ENCODE peak calls at places on chromosome 13, in five cellular contexts. U, A, G, F and Q are unnamed samples.

GRCh38 chr13:77448689-77449088 is 86.8 kb upstream of the SCEL start:
- DNase-seq in U (no peak), A (no peak), G (no peak), F (no peak), Q (no peak)

GRCh38 chr13:77415253-77416127 is 88.6 kb upstream of the MYCBP2 start:
- DNase-seq in U (no peak), A (peak), G (no peak), F (no peak), Q (no peak)

GRCh38 chr13:95704510-95704909 is 27.6 kb downstream of the DNAJC3 start:
- DNase-seq in U (no peak), A (peak), G (no peak), F (peak), Q (no peak)

GRCh38 chr13:67229438-67230242 is 496 bp downstream of the PCDH9 start:
- DNase-seq in U (no peak), A (peak), G (no peak), F (peak), Q (no peak)

GRCh38 chr13:64924401-64924800 is 2305.7 kb downstream of the PCDH9 start:
- DNase-seq in U (no peak), A (no peak), G (no peak), F (no peak), Q (no peak)

GRCh38 chr13:21050288-21051197 is 10.8 kb downstream of the LATS2 start:
- DNase-seq in U (no peak), A (no peak), G (no peak), F (no peak), Q (no peak)

GRCh38 chr13:47437411-47437810 is 540.6 kb upstream of the HTR2A start:
- DNase-seq in U (no peak), A (no peak), G (no peak), F (no peak), Q (no peak)

GRCh38 chr13:24230428-24231072 is 70.0 kb downstream of the SPATA13 start:
- DNase-seq in U (no peak), A (no peak), G (no peak), F (no peak), Q (peak)

GRCh38 chr13:27921961-27922910 is 2.4 kb downstream of the PDX1 start:
- DNase-seq in U (peak), A (peak), G (no peak), F (no peak), Q (peak)

GRCh38 chr13:99366075-99366987 is 59.1 kb upstream of the GPR183 start:
- DNase-seq in U (no peak), A (no peak), G (no peak), F (no peak), Q (no peak)

GRCh38 chr13:75876371-75877050 is 240.4 kb downstream of the LMO7 start:
- DNase-seq in U (peak), A (peak), G (peak), F (peak), Q (peak)

GRCh38 chr13:112588490-112589297 is 741 bp upstream of the TUBGCP3 start:
- DNase-seq in U (peak), A (no peak), G (no peak), F (no peak), Q (no peak)

GRCh38 chr13:51416107-51416506 is 36.7 kb downstream of the INTS6 start:
- DNase-seq in U (no peak), A (no peak), G (no peak), F (no peak), Q (no peak)